ENCODE peak calls at places on chromosomes 16 and 17, in six cellular contexts. L, B, T, K, H and J are unnamed samples.

GRCh38 chr16:51152691-51153261 is 1.7 kb upstream of the SALL1 start:
- DNase-seq in L (no peak), B (no peak), T (no peak), K (no peak), H (no peak), J (no peak)

GRCh38 chr16:4404247-4404966 is 12.0 kb downstream of the CORO7 start:
- DNase-seq in L (no peak), B (peak), T (peak), K (peak), H (no peak), J (no peak)

GRCh38 chr17:13599808-13600398 is 1.8 kb downstream of the HS3ST3A1 start:
- DNase-seq in L (no peak), B (no peak), T (no peak), K (no peak), H (no peak), J (no peak)

GRCh38 chr17:59074494-59074893 is 32.2 kb downstream of the TRIM37 start:
- DNase-seq in L (no peak), B (no peak), T (no peak), K (no peak), H (no peak), J (no peak)

GRCh38 chr16:3013998-3014690 is 1.4 kb downstream of the CLDN9 start:
- DNase-seq in L (no peak), B (no peak), T (no peak), K (no peak), H (no peak), J (no peak)

GRCh38 chr17:12599185-12599920 is 66.3 kb upstream of the MYOCD start:
- DNase-seq in L (no peak), B (no peak), T (no peak), K (no peak), H (no peak), J (no peak)

GRCh38 chr17:75313941-75314550 is 24.8 kb upstream of the SLC25A19 start:
- DNase-seq in L (no peak), B (no peak), T (peak), K (no peak), H (no peak), J (no peak)

GRCh38 chr17:72677108-72677507 is 415.4 kb downstream of the SLC39A11 start:
- DNase-seq in L (no peak), B (no peak), T (no peak), K (no peak), H (no peak), J (no peak)

GRCh38 chr16:14485811-14486519 is 144.1 kb downstream of the PARN start:
- DNase-seq in L (no peak), B (no peak), T (no peak), K (no peak), H (no peak), J (no peak)

GRCh38 chr17:14637260-14637659 is 336.4 kb downstream of the HS3ST3B1 start:
- DNase-seq in L (no peak), B (no peak), T (no peak), K (no peak), H (no peak), J (no peak)

GRCh38 chr16:52441886-52442285 is 105.1 kb downstream of the TOX3 start:
- DNase-seq in L (no peak), B (no peak), T (no peak), K (no peak), H (no peak), J (no peak)

GRCh38 chr17:58337126-58337599 is 8.6 kb upstream of the TSPOAP1 start:
- DNase-seq in L (no peak), B (no peak), T (no peak), K (no peak), H (no peak), J (no peak)

GRCh38 chr17:51045616-51046526 is 74.8 kb downstream of the SPAG9 start:
- DNase-seq in L (no peak), B (no peak), T (no peak), K (no peak), H (no peak), J (no peak)

GRCh38 chr17:81911277-81911961 is at the start of gene PCYT2:
- DNase-seq in L (peak), B (peak), T (peak), K (peak), H (peak), J (peak)

GRCh38 chr17:34757611-34758010 is 178.2 kb downstream of the TMEM132E start:
- DNase-seq in L (no peak), B (no peak), T (no peak), K (no peak), H (no peak), J (no peak)

GRCh38 chr17:75872434-75873351 is 5.7 kb downstream of the TRIM47 start:
- DNase-seq in L (peak), B (peak), T (no peak), K (no peak), H (no peak), J (peak)

GRCh38 chr17:32253117-32253611 is 12.5 kb upstream of the RHBDL3 start:
- DNase-seq in L (peak), B (peak), T (peak), K (peak), H (no peak), J (peak)